ENCODE peak calls at places on chromosome 13, in seven cellular contexts. S, G, O, Y, P, T and H are unnamed samples.

GRCh38 chr13:24725379-24725778 is 38.6 kb upstream of the RNF17 start:
- DNase-seq in P (no peak), S (no peak), T (no peak), G (no peak), Y (no peak), O (no peak), H (no peak)

GRCh38 chr13:112457081-112457480 is 80.9 kb downstream of the SPACA7 start:
- DNase-seq in T (peak), S (no peak), O (no peak), G (no peak), Y (no peak), P (no peak), H (no peak)

GRCh38 chr13:93279982-93280381 is 53.4 kb downstream of the GPC6 start:
- DNase-seq in Y (no peak), O (no peak), P (no peak), S (no peak), G (no peak), T (no peak), H (no peak)

GRCh38 chr13:30877335-30877734 is 28.7 kb upstream of the MEDAG start:
- DNase-seq in Y (no peak), T (no peak), O (no peak), S (no peak), G (peak), P (peak), H (peak)

GRCh38 chr13:25860862-25861261 is 191.0 kb downstream of the SHISA2 start:
- DNase-seq in O (peak), T (no peak), S (no peak), Y (no peak), P (peak), G (peak), H (peak)

GRCh38 chr13:50359779-50360178 is 344.5 kb downstream of the KCNRG start:
- DNase-seq in S (no peak), G (no peak), T (no peak), Y (no peak), P (no peak), O (no peak), H (no peak)

GRCh38 chr13:57582032-57582431 is 49.5 kb upstream of the PCDH17 start:
- DNase-seq in S (no peak), T (no peak), P (no peak), O (no peak), G (no peak), Y (no peak), H (peak)

GRCh38 chr13:68923995-68924394 is 1183.6 kb upstream of the ATXN8OS start:
- DNase-seq in T (no peak), S (no peak), Y (no peak), P (no peak), O (no peak), G (no peak), H (no peak)

GRCh38 chr13:113742000-113742441 is 17.0 kb upstream of the TMEM255B start:
- DNase-seq in Y (no peak), P (peak), G (no peak), T (peak), S (no peak), O (peak), H (peak)

GRCh38 chr13:43985437-43986051 is 105.8 kb downstream of the LACC1 start:
- DNase-seq in Y (no peak), G (no peak), S (no peak), P (no peak), T (no peak), O (no peak), H (no peak)

GRCh38 chr13:93547886-93548285 is 321.3 kb downstream of the GPC6 start:
- DNase-seq in O (no peak), G (peak), S (no peak), Y (no peak), T (no peak), P (peak), H (no peak)

GRCh38 chr13:114199961-114200672 is 21.1 kb downstream of the CFAP97D2 start:
- DNase-seq in O (no peak), P (no peak), S (no peak), T (no peak), G (no peak), Y (no peak), H (no peak)

GRCh38 chr13:98083936-98084335 is 59.0 kb upstream of the FARP1 start:
- DNase-seq in P (peak), G (no peak), T (no peak), O (no peak), S (no peak), Y (no peak), H (no peak)
- TF ChIP-seq CTCF in P (no peak), G (no peak), T (no peak), O (no peak), S (no peak), Y (no peak), H (no peak)

GRCh38 chr13:49099513-49099877 is 120.6 kb upstream of the MLNR start:
- DNase-seq in O (no peak), S (no peak), P (no peak), T (no peak), G (no peak), Y (no peak), H (no peak)
- TF ChIP-seq CTCF in O (no peak), S (no peak), P (no peak), T (no peak), G (no peak), Y (no peak), H (no peak)

DNA sequence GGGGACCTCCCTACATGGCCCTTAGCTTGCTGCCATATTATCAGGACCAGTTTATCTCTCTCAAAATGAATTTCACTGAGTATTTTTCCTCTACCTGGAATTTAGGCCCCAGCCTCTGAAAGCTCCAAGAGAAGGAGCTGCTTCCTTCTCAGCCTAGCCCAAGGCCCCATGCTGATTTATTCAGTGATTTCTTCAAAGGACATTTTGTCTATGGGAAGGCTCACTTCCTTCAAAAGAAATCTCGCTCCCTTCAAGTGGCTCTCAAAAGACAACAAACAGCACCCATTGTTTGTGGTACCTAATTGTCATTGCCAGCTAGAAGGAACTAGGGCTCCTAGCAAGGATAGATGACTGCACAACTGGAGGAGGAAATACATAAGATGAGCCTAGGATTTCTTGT is 172.4 kb downstream of the SLC7A1 start:
- DNase-seq in G (no peak), T (no peak), O (no peak), Y (no peak), P (no peak), S (no peak), H (no peak)
- TF ChIP-seq CTCF in G (no peak), T (no peak), O (no peak), Y (no peak), P (no peak), S (no peak), H (no peak)

DNA sequence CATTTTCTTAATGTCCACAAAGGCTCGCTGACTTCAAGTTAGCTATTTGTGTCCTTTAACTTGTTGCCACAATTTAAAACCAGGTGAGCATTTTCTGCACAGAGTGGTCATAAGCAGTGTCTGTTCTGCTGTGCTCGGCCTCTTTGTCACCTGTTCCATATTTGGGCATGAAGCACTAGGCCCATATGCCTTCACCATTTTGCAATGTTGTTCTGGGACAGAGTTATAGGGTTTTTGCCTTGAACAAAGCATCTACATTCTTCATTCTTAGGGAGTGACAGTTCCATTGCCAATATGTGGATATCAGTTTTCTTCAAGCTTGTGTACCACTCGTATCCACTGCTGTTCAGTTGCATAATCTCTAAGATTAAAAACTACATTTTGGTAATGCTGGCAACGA is 56.1 kb downstream of the LRCH1 start:
- DNase-seq in Y (no peak), P (no peak), S (no peak), T (no peak), G (no peak), O (no peak), H (no peak)
- TF ChIP-seq CTCF in Y (no peak), P (no peak), S (no peak), T (no peak), G (no peak), O (no peak), H (no peak)

GRCh38 chr13:51731759-51732158 is 72.2 kb downstream of the DHRS12 start:
- DNase-seq in S (no peak), P (peak), Y (no peak), T (no peak), O (no peak), G (peak), H (peak)
- TF ChIP-seq CTCF in S (no peak), P (peak), Y (no peak), T (peak), O (no peak), G (peak), H (no peak)

GRCh38 chr13:22757530-22758120 is 423.2 kb upstream of the SGCG start:
- DNase-seq in P (peak), Y (no peak), T (no peak), O (peak), S (no peak), G (peak), H (no peak)
- TF ChIP-seq CTCF in P (peak), Y (no peak), T (peak), O (peak), S (peak), G (no peak), H (peak)

DNA sequence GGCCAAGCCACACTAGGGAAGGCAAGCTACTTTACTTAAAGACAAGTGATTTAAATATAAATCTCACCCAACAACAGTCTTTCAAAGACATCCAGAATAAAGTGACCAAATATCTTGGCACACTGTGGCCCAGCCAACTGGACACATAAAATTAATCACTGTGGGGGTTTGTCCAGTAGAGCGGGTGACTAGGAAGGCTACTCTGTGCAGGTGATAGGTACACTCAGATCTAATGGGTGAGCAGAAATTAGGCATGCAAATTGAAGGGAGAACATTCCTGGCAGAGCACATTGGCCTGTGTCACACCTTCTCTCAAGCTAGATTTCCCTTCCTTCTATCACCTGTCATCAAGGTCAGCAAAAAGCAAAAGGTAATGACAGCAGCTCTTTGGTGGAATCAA is 23.4 kb upstream of the CYSLTR2 start:
- DNase-seq in Y (no peak), P (no peak), T (no peak), O (no peak), S (no peak), G (no peak), H (no peak)
- TF ChIP-seq CTCF in Y (no peak), P (no peak), T (no peak), O (no peak), S (no peak), G (no peak), H (no peak)